ENCODE peak calls at places on chromosome 5, in five cellular contexts. W is spleen, D is stomach, F is A549, U is fibroblast of lung. C is an unnamed sample.

GRCh38 chr5:151159649-151160373 is 2.2 kb upstream of the ANXA6 start:
- DNase-seq in U (no peak), W (no peak), F (no peak), D (no peak), C (no peak)

GRCh38 chr5:177086918-177087706 is 397 bp downstream of the FGFR4 start:
- DNase-seq in F (peak), W (peak), D (peak), U (peak), C (peak)

GRCh38 chr5:160506006-160507004 is 84.7 kb downstream of the PTTG1 start:
- DNase-seq in F (no peak), U (peak), D (no peak), W (no peak), C (no peak)

GRCh38 chr5:67221487-67222242 is 25.1 kb upstream of the CD180 start:
- DNase-seq in D (no peak), W (peak), U (no peak), F (no peak), C (no peak)

GRCh38 chr5:169701910-169702451 is 64.9 kb downstream of the DOCK2 start:
- DNase-seq in W (no peak), U (peak), F (peak), D (no peak), C (peak)

GRCh38 chr5:101067415-101067814 is 164.3 kb upstream of the ST8SIA4 start:
- DNase-seq in U (peak), D (no peak), W (no peak), F (no peak), C (no peak)

GRCh38 chr5:45609661-45610060 is 86.5 kb downstream of the HCN1 start:
- DNase-seq in W (no peak), F (no peak), D (no peak), U (no peak), C (no peak)

GRCh38 chr5:31378838-31379237 is 153.1 kb downstream of the DROSHA start:
- DNase-seq in W (no peak), D (no peak), F (no peak), U (no peak), C (no peak)

GRCh38 chr5:59036274-59036961 is 453.5 kb downstream of the RAB3C start:
- DNase-seq in F (peak), U (peak), W (no peak), D (no peak), C (peak)

GRCh38 chr5:167814828-167815227 is 476.6 kb upstream of the WWC1 start:
- DNase-seq in U (peak), D (no peak), F (no peak), W (no peak), C (peak)

GRCh38 chr5:74306845-74307244 is 333.7 kb downstream of the ENC1 start:
- DNase-seq in U (no peak), D (no peak), W (no peak), F (no peak), C (no peak)

GRCh38 chr5:89313804-89314588 is 431.0 kb upstream of the MEF2C start:
- DNase-seq in F (no peak), U (peak), W (no peak), D (no peak), C (peak)

GRCh38 chr5:173703466-173703865 is 87.0 kb upstream of the BOD1 start:
- DNase-seq in W (no peak), U (no peak), D (no peak), F (no peak), C (no peak)

DNA sequence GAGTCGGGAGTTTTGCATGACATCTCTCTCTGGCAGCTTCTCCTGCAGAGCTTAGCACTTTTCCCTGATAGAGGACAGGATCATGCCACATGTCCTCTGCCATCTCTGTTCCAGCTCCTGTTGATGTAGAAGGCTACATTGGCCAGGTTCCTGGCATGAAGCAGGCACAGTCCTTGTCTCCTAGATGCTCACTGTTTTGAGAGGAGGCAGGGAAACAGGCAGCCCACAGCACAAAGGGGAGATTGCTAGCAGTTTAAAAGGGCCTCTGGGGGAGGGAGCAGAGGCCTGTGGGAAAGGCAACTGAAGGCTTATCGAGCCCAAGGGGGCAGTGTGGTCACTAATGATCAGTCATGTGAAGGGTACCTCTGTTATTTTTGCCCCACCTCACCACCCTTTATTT is 10.7 kb downstream of the ARHGAP26 start:
- DNase-seq in F (no peak), D (no peak), W (no peak), U (no peak), C (no peak)
- H3K27ac ChIP-seq in F (no peak), D (no peak), W (no peak), U (no peak), C (no peak)

GRCh38 chr5:141672856-141673813 is 8.9 kb downstream of the ARAP3 start:
- DNase-seq in F (no peak), W (no peak), D (no peak), U (no peak), C (no peak)

GRCh38 chr5:141672071-141672855 is 9.8 kb downstream of the ARAP3 start:
- DNase-seq in D (no peak), U (no peak), W (no peak), F (no peak), C (no peak)

GRCh38 chr5:141665995-141666940 is 15.1 kb upstream of the FCHSD1 start:
- DNase-seq in F (no peak), W (no peak), D (no peak), U (no peak), C (no peak)

GRCh38 chr5:141668601-141669265 is 13.3 kb downstream of the ARAP3 start:
- DNase-seq in U (peak), W (no peak), D (no peak), F (no peak), C (no peak)

DNA sequence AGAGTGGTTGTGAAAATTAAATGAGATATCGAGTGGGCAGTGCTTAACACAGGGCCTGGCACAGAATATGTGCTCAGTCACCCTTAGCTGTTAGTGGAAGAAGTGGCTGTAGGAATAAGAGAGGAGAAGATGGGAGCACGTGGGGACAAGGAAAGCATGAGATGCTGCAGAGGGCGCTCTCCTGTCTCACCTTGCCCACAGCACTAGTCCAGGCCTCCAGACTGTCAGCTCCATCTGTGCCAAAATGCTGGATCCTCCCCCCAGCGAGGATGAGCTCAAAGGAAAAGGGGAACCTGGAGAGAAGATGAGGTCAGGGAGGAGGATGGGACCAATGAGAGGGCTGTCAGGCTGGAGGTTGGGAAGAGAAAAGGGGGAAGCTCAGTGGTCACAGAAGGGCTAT is 12.5 kb downstream of the ARAP3 start:
- DNase-seq in F (no peak), D (no peak), W (no peak), U (no peak), C (no peak)
- TF ChIP-seq CTCF in F (no peak), D (no peak), W (no peak), U (no peak), C (no peak)

GRCh38 chr5:82406200-82406773 is 128.1 kb upstream of the RPS23 start:
- DNase-seq in F (no peak), U (peak), D (no peak), W (no peak), C (peak)
- H3K27ac ChIP-seq in F (no peak), U (no peak), D (no peak), W (no peak), C (peak)

GRCh38 chr5:20619606-20620005 is 631.6 kb upstream of the CDH18 start:
- DNase-seq in D (no peak), U (no peak), W (no peak), F (no peak), C (no peak)
- TF ChIP-seq CTCF in D (no peak), U (no peak), W (no peak), F (no peak), C (no peak)

C was measured in RWPE1.